ENCODE peak calls at places on chromosome 18, in nine cellular contexts. G is AG10803; H is cardiac septum; R is activated CD8-positive, alpha-beta memory T cell treated with anti-CD3 and anti-CD28 coated beads for 48 hours; V is sigmoid colon; E is occipital lobe; Y is stimulated activated CD4-positive, alpha-beta T cell treated with anti-CD3 and anti-CD28 coated beads, Interleukin-12 subunit alpha, Interleukin-12 subunit beta, amount 100 ng/mL, for 24 hours; I is ovary; B is DMS53. X is an unnamed sample.

GRCh38 chr18:35268811-35269210 is 21.2 kb downstream of the ZSCAN30 start:
- DNase-seq in B (no peak), E (no peak), R (no peak), V (no peak), Y (no peak), I (no peak), H (no peak), G (no peak), X (no peak)

GRCh38 chr18:79631096-79631507 is 48.5 kb upstream of the CTDP1 start:
- DNase-seq in H (no peak), I (no peak), E (no peak), V (peak), B (no peak), R (no peak), G (no peak), Y (no peak), X (no peak)

GRCh38 chr18:46892842-46893241 is 24.5 kb downstream of the PIAS2 start:
- DNase-seq in H (no peak), E (no peak), V (no peak), G (peak), B (no peak), Y (no peak), R (no peak), I (no peak), X (no peak)

GRCh38 chr18:79600596-79600995 is 79.0 kb upstream of the CTDP1 start:
- DNase-seq in B (no peak), Y (no peak), E (no peak), G (no peak), R (no peak), V (peak), I (no peak), H (peak), X (no peak)

GRCh38 chr18:38453880-38454279 is 888.3 kb upstream of the CELF4 start:
- DNase-seq in G (no peak), B (peak), H (no peak), I (no peak), V (no peak), E (no peak), Y (no peak), R (no peak), X (no peak)

GRCh38 chr18:25614168-25614567 is 262.2 kb upstream of the ZNF521 start:
- DNase-seq in B (no peak), H (no peak), Y (no peak), E (no peak), R (no peak), I (no peak), V (no peak), G (no peak), X (no peak)

GRCh38 chr18:35511428-35511827 is 13.7 kb upstream of the INO80C start:
- DNase-seq in B (no peak), E (no peak), H (no peak), Y (no peak), V (no peak), G (no peak), R (no peak), I (no peak), X (no peak)

GRCh38 chr18:49959176-49959575 is 145.8 kb upstream of the ACAA2 start:
- DNase-seq in H (no peak), B (no peak), R (no peak), Y (no peak), E (no peak), I (no peak), V (no peak), G (no peak), X (no peak)

GRCh38 chr18:49046125-49046524 is 95.4 kb upstream of the SMAD7 start:
- DNase-seq in E (no peak), Y (no peak), H (no peak), B (no peak), V (no peak), I (no peak), G (no peak), R (no peak), X (no peak)

GRCh38 chr18:22509423-22509822 is 91.7 kb upstream of the CTAGE1 start:
- DNase-seq in Y (no peak), V (no peak), E (no peak), G (no peak), H (no peak), B (no peak), I (no peak), R (no peak), X (no peak)

GRCh38 chr18:26089247-26090129 is 925 bp downstream of the SS18 start:
- DNase-seq in H (no peak), B (peak), E (peak), G (peak), R (no peak), I (no peak), Y (no peak), V (no peak), X (no peak)

GRCh38 chr18:31648966-31649429 is 35.4 kb downstream of the B4GALT6 start:
- DNase-seq in G (peak), R (no peak), B (peak), H (no peak), E (no peak), I (no peak), V (no peak), Y (no peak), X (peak)

GRCh38 chr18:6373187-6373586 is 41.5 kb downstream of the L3MBTL4 start:
- DNase-seq in Y (no peak), R (no peak), B (no peak), V (no peak), G (no peak), E (no peak), I (no peak), H (no peak), X (no peak)

GRCh38 chr18:11516988-11517630 is 92.3 kb upstream of the SLC35G4 start:
- DNase-seq in V (no peak), R (no peak), E (no peak), Y (no peak), H (no peak), I (no peak), G (peak), B (no peak), X (no peak)

GRCh38 chr18:75455249-75456183 is 28.0 kb upstream of the SMIM21 start:
- DNase-seq in E (no peak), B (peak), G (peak), H (no peak), I (peak), V (no peak), Y (no peak), R (no peak), X (no peak)

GRCh38 chr18:48663931-48664847 is 125.4 kb downstream of the CTIF start:
- DNase-seq in Y (peak), B (peak), H (peak), V (peak), I (peak), G (peak), E (peak), R (peak), X (no peak)

GRCh38 chr18:74946646-74947045 is 262.3 kb downstream of the PTGR3 start:
- DNase-seq in V (no peak), B (no peak), E (no peak), H (no peak), R (no peak), G (no peak), Y (no peak), I (no peak), X (no peak)

GRCh38 chr18:44960580-44960979 is 279.9 kb downstream of the SETBP1 start:
- DNase-seq in V (no peak), R (no peak), G (no peak), E (no peak), B (no peak), Y (no peak), H (no peak), I (no peak), X (no peak)

GRCh38 chr18:22848618-22849017 is 84.5 kb upstream of the RBBP8 start:
- DNase-seq in R (no peak), E (no peak), B (no peak), I (no peak), G (peak), V (no peak), H (no peak), Y (no peak), X (no peak)

GRCh38 chr18:9365406-9365805 is 30.8 kb downstream of the TWSG1 start:
- DNase-seq in I (no peak), H (no peak), R (no peak), B (no peak), Y (no peak), G (no peak), E (no peak), V (no peak), X (no peak)

GRCh38 chr18:77544792-77545191 is 295.1 kb downstream of the GALR1 start:
- DNase-seq in E (no peak), V (no peak), H (no peak), Y (no peak), R (no peak), G (no peak), B (no peak), I (no peak), X (no peak)

GRCh38 chr18:77065221-77065981 is 67.2 kb downstream of the MBP start:
- DNase-seq in V (no peak), E (no peak), G (peak), I (no peak), R (no peak), Y (no peak), B (peak), H (no peak), X (peak)

GRCh38 chr18:31977270-31977872 is 34.4 kb upstream of the TRAPPC8 start:
- DNase-seq in E (no peak), V (no peak), I (no peak), Y (no peak), H (no peak), B (peak), R (no peak), G (peak), X (no peak)